ENCODE peak calls at places on chromosomes 5 and 9, in four cellular contexts. G is stimulated activated CD8-positive, alpha-beta memory T cell treated with anti-CD3 and anti-CD28 coated beads, Interleukin-7, amount 100 ng/mL, for 4 hours; C is stimulated activated CD4-positive, alpha-beta T cell treated with anti-CD3 and anti-CD28 coated beads, Interleukin-1b, Interleukin-23, amount 100 ng/mL, for 4 hours; R is stimulated activated naive CD4-positive, alpha-beta T cell. H is an unnamed sample.

GRCh38 chr9:70405808-70406445 is 8.5 kb downstream of the KLF9 start:
- DNase-seq in G (no peak), C (no peak), R (no peak), H (no peak)

GRCh38 chr5:154523104-154523503 is 45.1 kb upstream of the HAND1 start:
- DNase-seq in G (no peak), C (no peak), R (no peak), H (no peak)

GRCh38 chr9:89359636-89360315 is 41.5 kb downstream of the SECISBP2 start:
- DNase-seq in G (no peak), C (no peak), R (no peak), H (no peak)

GRCh38 chr5:31049933-31050704 is 143.4 kb upstream of the CDH6 start:
- DNase-seq in G (no peak), C (no peak), R (no peak), H (no peak)

GRCh38 chr5:36373527-36374086 is 71.9 kb upstream of the RANBP3L start:
- DNase-seq in G (no peak), C (no peak), R (no peak), H (no peak)

GRCh38 chr5:144144956-144145751 is 25.3 kb downstream of the YIPF5 start:
- DNase-seq in G (no peak), C (no peak), R (no peak), H (no peak)

GRCh38 chr9:108671794-108672193 is 184.0 kb downstream of the ACTL7B start:
- DNase-seq in G (no peak), C (no peak), R (no peak), H (no peak)

GRCh38 chr5:19713740-19714139 is 274.3 kb downstream of the CDH18 start:
- DNase-seq in G (no peak), C (no peak), R (no peak), H (no peak)

GRCh38 chr5:157828031-157828948 is 30.7 kb downstream of the CLINT1 start:
- DNase-seq in G (no peak), C (no peak), R (no peak), H (no peak)

GRCh38 chr9:104074876-104075275 is 19.2 kb upstream of the SMC2 start:
- DNase-seq in G (no peak), C (no peak), R (no peak), H (no peak)

GRCh38 chr5:56323505-56323904 is 90.4 kb upstream of the ANKRD55 start:
- DNase-seq in G (no peak), C (no peak), R (no peak), H (no peak)

GRCh38 chr5:150272531-150272930 is 17.0 kb downstream of the CAMK2A start:
- DNase-seq in G (no peak), C (no peak), R (no peak), H (no peak)

GRCh38 chr9:136947955-136948510 is 3.0 kb downstream of the C8G start:
- DNase-seq in G (no peak), C (no peak), R (no peak), H (no peak)

GRCh38 chr9:69122086-69122390 is 52.0 kb upstream of the TJP2 start:
- DNase-seq in G (peak; percentile 29), C (peak; percentile 20), R (peak; percentile 37), H (peak; percentile 46)

GRCh38 chr5:178206166-178207101 is 2.1 kb downstream of the HNRNPAB start:
- DNase-seq in G (no peak), C (no peak), R (no peak), H (no peak)

GRCh38 chr5:37086466-37087178 is 162.6 kb downstream of the CPLANE1 start:
- DNase-seq in G (no peak), C (no peak), R (no peak), H (no peak)

GRCh38 chr9:131762356-131762932 is 22.6 kb upstream of the RAPGEF1 start:
- DNase-seq in G (peak; percentile 64), C (peak; percentile 71), R (peak; percentile 67), H (peak; percentile 75)

GRCh38 chr5:43075319-43076293 is 35.5 kb upstream of the ANXA2R start:
- DNase-seq in G (no peak), C (no peak), R (no peak), H (no peak)

GRCh38 chr5:174283176-174283575 is 237.7 kb downstream of the NSG2 start:
- DNase-seq in G (no peak), C (no peak), R (no peak), H (no peak)

GRCh38 chr5:102891175-102891574 is 136.1 kb downstream of the PAM start:
- DNase-seq in G (no peak), C (no peak), R (no peak), H (no peak)

H was measured in naive thymus-derived CD8-positive, alpha-beta T cell.